ENCODE peak calls at places on chromosome 3, in six cellular contexts. X is fibroblast of lung, N is AG09309, Y is A673, S is prostate gland, M is Panc1. I is an unnamed sample.

GRCh38 chr3:144433006-144433405 is 461.4 kb downstream of the DIPK2A start:
- DNase-seq in X (no peak), N (no peak), Y (no peak), S (no peak), M (no peak), I (no peak)

GRCh38 chr3:141239551-141240281 is 8.1 kb downstream of the PXYLP1 start:
- DNase-seq in X (no peak), N (no peak), Y (no peak), S (no peak), M (no peak), I (no peak)

GRCh38 chr3:98809561-98809960 is 46.4 kb downstream of the ST3GAL6 start:
- DNase-seq in X (no peak), N (no peak), Y (no peak), S (no peak), M (no peak), I (no peak)

GRCh38 chr3:195893516-195893915 is 14.8 kb downstream of the TNK2 start:
- DNase-seq in X (no peak), N (no peak), Y (no peak), S (no peak), M (no peak), I (no peak)

GRCh38 chr3:33915796-33916589 is 117.6 kb downstream of the PDCD6IP start:
- DNase-seq in X (peak; percentile 33), N (no peak), Y (peak; percentile 92), S (no peak), M (no peak), I (no peak)

GRCh38 chr3:194243172-194243861 is 107.4 kb downstream of the HES1 start:
- DNase-seq in X (no peak), N (no peak), Y (no peak), S (no peak), M (no peak), I (peak; percentile 87)

GRCh38 chr3:20637729-20638128 is 451.7 kb upstream of the SGO1 start:
- DNase-seq in X (peak; percentile 78), N (peak; percentile 18), Y (peak; percentile 62), S (no peak), M (no peak), I (no peak)

GRCh38 chr3:31106204-31106603 is 211.7 kb upstream of the GADL1 start:
- DNase-seq in X (peak; percentile 90), N (peak; percentile 74), Y (no peak), S (peak; percentile 29), M (no peak), I (no peak)

GRCh38 chr3:130515755-130516154 is 1.2 kb upstream of the COL6A6 start:
- DNase-seq in X (peak; percentile 4), N (no peak), Y (no peak), S (no peak), M (no peak), I (no peak)

GRCh38 chr3:136802481-136802996 is 16.4 kb upstream of the SLC35G2 start:
- DNase-seq in X (peak; percentile 52), N (no peak), Y (peak; percentile 98), S (no peak), M (no peak), I (no peak)

GRCh38 chr3:8872291-8872690 is 91.0 kb downstream of the RAD18 start:
- DNase-seq in X (no peak), N (no peak), Y (no peak), S (no peak), M (no peak), I (no peak)

GRCh38 chr3:78861156-78861555 is 906.6 kb downstream of the ROBO1 start:
- DNase-seq in X (no peak), N (no peak), Y (no peak), S (no peak), M (no peak), I (no peak)

GRCh38 chr3:73601031-73601430 is 23.7 kb downstream of the PDZRN3 start:
- DNase-seq in X (peak; percentile 42), N (no peak), Y (no peak), S (no peak), M (no peak), I (no peak)

GRCh38 chr3:15812183-15812582 is 14.4 kb upstream of the ANKRD28 start:
- DNase-seq in X (no peak), N (no peak), Y (peak; percentile 47), S (no peak), M (no peak), I (no peak)

GRCh38 chr3:71495708-71496472 is 87.6 kb downstream of the FOXP1 start:
- DNase-seq in X (peak; percentile 94), N (peak; percentile 83), Y (peak; percentile 23), S (no peak), M (no peak), I (no peak)

GRCh38 chr3:10290476-10291138 is 2.1 kb downstream of the GHRL start:
- DNase-seq in X (no peak), N (no peak), Y (no peak), S (no peak), M (no peak), I (no peak)

GRCh38 chr3:107899996-107900651 is 190.7 kb downstream of the CD47 start:
- DNase-seq in X (peak; percentile 17), N (no peak), Y (no peak), S (no peak), M (no peak), I (no peak)

GRCh38 chr3:136960838-136961836 is 3.4 kb downstream of the IL20RB start:
- DNase-seq in X (peak; percentile 53), N (no peak), Y (no peak), S (no peak), M (no peak), I (no peak)

GRCh38 chr3:53225181-53225580 is 30.6 kb downstream of the TKT start:
- DNase-seq in X (no peak), N (no peak), Y (no peak), S (no peak), M (no peak), I (no peak)

GRCh38 chr3:184561329-184562145 is at the start of gene EPHB3:
- DNase-seq in X (peak; percentile 98), N (peak; percentile 96), Y (peak; percentile 99), S (peak; percentile 100), M (peak; percentile 82), I (peak; percentile 97)

GRCh38 chr3:32969656-32970055 is 18.2 kb downstream of the CCR4 start:
- DNase-seq in X (no peak), N (no peak), Y (no peak), S (no peak), M (no peak), I (no peak)

GRCh38 chr3:78919021-78919755 is 848.6 kb downstream of the ROBO1 start:
- DNase-seq in X (peak; percentile 92), N (peak; percentile 89), Y (peak; percentile 80), S (no peak), M (no peak), I (no peak)

GRCh38 chr3:31960793-31961431 is 20.1 kb downstream of the OSBPL10 start:
- DNase-seq in X (peak; percentile 89), N (no peak), Y (no peak), S (no peak), M (no peak), I (no peak)

GRCh38 chr3:37546876-37547275 is 314.8 kb upstream of the CTDSPL start:
- DNase-seq in X (peak; percentile 22), N (no peak), Y (peak; percentile 18), S (no peak), M (no peak), I (peak; percentile 4)
- TF ChIP-seq CTCF in X (peak; percentile 12), N (peak; percentile 16), Y (peak; percentile 23), S (no peak), M (no peak), I (peak; percentile 54)

DNA sequence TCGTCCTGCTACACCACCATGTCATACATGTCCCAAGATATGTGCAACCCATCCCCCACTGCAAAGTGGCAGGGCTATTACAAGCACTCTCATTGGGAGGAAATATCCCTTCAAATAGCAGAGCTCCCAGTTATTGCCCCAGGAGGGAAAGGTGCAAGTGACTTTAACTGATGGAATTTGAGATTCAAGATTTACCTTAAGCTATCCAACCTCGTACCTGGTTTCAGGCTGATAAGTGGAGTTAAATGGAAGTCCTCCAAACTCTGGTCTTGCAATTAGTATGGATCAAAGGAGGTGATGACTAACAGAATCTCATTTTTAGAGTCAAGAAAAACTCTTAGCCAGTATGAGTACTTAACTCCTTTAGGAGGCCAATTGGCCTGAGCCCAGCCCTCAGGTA is 2.1 kb downstream of the SLCO2A1 start:
- DNase-seq in X (no peak), N (no peak), Y (no peak), S (no peak), M (no peak), I (no peak)
- H3K4me3 ChIP-seq in X (no peak overlapping the region), N (no peak overlapping the region), Y (no peak overlapping the region), S (peak overlapping the region; percentile 53), M (no peak overlapping the region), I (no peak overlapping the region)

GRCh38 chr3:68007621-68008226 is 353.3 kb upstream of the SUCLG2 start:
- DNase-seq in X (no peak), N (no peak), Y (no peak), S (no peak), M (no peak), I (no peak)
- TF ChIP-seq CTCF in X (no peak), N (no peak), Y (no peak), S (no peak), M (no peak), I (no peak)

DNA sequence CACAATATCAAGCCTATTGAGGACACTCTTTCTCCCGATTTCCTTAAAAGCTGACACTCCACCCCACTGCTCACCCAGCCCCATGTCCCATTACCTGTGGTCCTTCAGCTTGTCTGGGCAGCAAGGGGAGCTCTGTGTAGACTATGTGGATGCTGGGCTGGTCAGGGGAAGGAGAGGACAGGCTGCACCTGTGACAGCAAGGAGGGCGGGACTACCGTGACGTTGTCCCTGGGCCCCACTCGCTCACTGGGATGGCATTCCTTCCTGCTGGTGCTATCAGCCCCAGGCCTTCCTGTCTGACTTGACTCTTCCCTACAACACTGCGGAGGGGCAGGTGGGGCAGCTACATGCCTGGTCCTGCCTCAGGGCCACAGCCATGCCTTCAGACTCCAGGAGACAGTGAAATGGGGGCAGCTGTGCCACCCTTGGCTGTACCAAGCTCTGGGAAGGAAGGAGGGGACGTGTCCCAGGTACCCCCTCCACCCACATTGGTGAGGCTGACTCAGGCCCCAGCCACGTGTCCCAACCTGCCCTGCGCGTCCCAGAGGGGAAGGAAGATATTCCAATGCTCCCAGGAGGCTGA is at the start of gene TMEM40:
- DNase-seq in X (no peak), N (no peak), Y (no peak), S (peak; percentile 76), M (no peak), I (no peak)
- H3K4me3 ChIP-seq in X (no peak within 1 kb of the TSS), N (no peak within 1 kb of the TSS), Y (no peak within 1 kb of the TSS), S (no peak within 1 kb of the TSS), M (no peak within 1 kb of the TSS), I (no peak within 1 kb of the TSS)

GRCh38 chr3:120442975-120443517 is 7.7 kb downstream of the FSTL1 start:
- DNase-seq in X (no peak), N (no peak), Y (no peak), S (no peak), M (no peak), I (no peak)
- TF ChIP-seq CTCF in X (peak; percentile 28), N (peak; percentile 48), Y (no peak), S (no peak), M (peak; percentile 70), I (no peak)